ENCODE peak calls at places on chromosomes 12 and 14, in six cellular contexts. V is IMR-90, M is neuronal stem cell, H is H1, A is H9, E is trophoblast cell. C is an unnamed sample.
A peak's percentile ranks its signal among the peaks of the same experiment; 100 is the strongest.

GRCh38 chr12:85874064-85874463 is at the start of gene NTS:
- DNase-seq in E (no peak), H (no peak), A (peak; percentile 45), V (no peak), M (peak; percentile 31), C (peak; percentile 17)

GRCh38 chr12:34401659-34402227 is 379.4 kb downstream of the ALG10 start:
- DNase-seq in A (no peak), H (peak; percentile 8), V (no peak), M (no peak), E (no peak), C (no peak)

GRCh38 chr12:92094751-92095161 is 50.9 kb downstream of the BTG1 start:
- DNase-seq in M (no peak), E (no peak), H (no peak), V (peak; percentile 30), A (no peak), C (peak; percentile 24)

GRCh38 chr12:61993734-61994345 is 266.4 kb upstream of the USP15 start:
- DNase-seq in V (peak; percentile 6), A (no peak), M (peak; percentile 47), H (no peak), E (peak; percentile 1), C (peak; percentile 72)

GRCh38 chr12:124306686-124307555 is 12.0 kb downstream of the RFLNA start:
- DNase-seq in E (no peak), M (no peak), A (no peak), V (no peak), H (no peak), C (no peak)

GRCh38 chr12:29035112-29035511 is 114.0 kb upstream of the FAR2 start:
- DNase-seq in M (no peak), A (no peak), V (no peak), E (no peak), H (no peak), C (no peak)

GRCh38 chr12:39467432-39467870 is 24.5 kb upstream of the KIF21A start:
- DNase-seq in H (no peak), A (no peak), E (no peak), M (no peak), V (no peak), C (peak; percentile 36)

GRCh38 chr12:107917912-107918800 is 143.7 kb downstream of the ASCL4 start:
- DNase-seq in E (peak; percentile 15), M (peak; percentile 23), V (peak; percentile 5), H (no peak), A (peak; percentile 80), C (peak; percentile 3)

GRCh38 chr12:59708059-59708458 is 112.2 kb downstream of the SLC16A7 start:
- DNase-seq in A (no peak), H (no peak), E (no peak), M (no peak), V (peak; percentile 77), C (peak; percentile 40)

GRCh38 chr14:77018785-77019184 is 9.7 kb downstream of the IRF2BPL start:
- DNase-seq in A (no peak), V (no peak), M (no peak), E (no peak), H (no peak), C (peak; percentile 43)

GRCh38 chr14:64444984-64445845 is 20.1 kb upstream of the AKAP5 start:
- DNase-seq in E (peak; percentile 76), A (no peak), M (no peak), V (peak; percentile 77), H (no peak), C (peak; percentile 88)

GRCh38 chr12:121792607-121793500 is 634 bp downstream of the RHOF start:
- DNase-seq in E (no peak), V (no peak), A (no peak), M (no peak), H (no peak), C (peak; percentile 31)

GRCh38 chr14:102903248-102903888 is 19.1 kb upstream of the AMN start:
- DNase-seq in A (no peak), V (no peak), M (no peak), H (no peak), E (no peak), C (no peak)

GRCh38 chr12:116161588-116161987 is 115.9 kb downstream of the MED13L start:
- DNase-seq in A (no peak), V (peak; percentile 73), H (no peak), M (no peak), E (no peak), C (no peak)

GRCh38 chr12:1847411-1847810 is 27.0 kb downstream of the LRTM2 start:
- DNase-seq in E (no peak), A (no peak), H (no peak), M (no peak), V (no peak), C (no peak)

GRCh38 chr14:103628221-103628683 is 759 bp upstream of the KLC1 start:
- DNase-seq in E (peak; percentile 96), H (peak; percentile 78), A (peak; percentile 76), V (peak; percentile 79), M (peak; percentile 36), C (peak; percentile 90)

GRCh38 chr12:111444706-111445310 is 39.1 kb downstream of the SH2B3 start:
- DNase-seq in M (no peak), E (no peak), V (no peak), A (no peak), H (peak; percentile 48), C (peak; percentile 92)

GRCh38 chr14:72737560-72737943 is 156.3 kb downstream of the DPF3 start:
- DNase-seq in A (peak; percentile 4), H (no peak), V (no peak), E (no peak), M (no peak), C (no peak)

GRCh38 chr12:102950950-102951490 is 6.5 kb upstream of the ASCL1 start:
- DNase-seq in H (no peak), V (no peak), M (no peak), A (no peak), E (no peak), C (no peak)

GRCh38 chr12:1552171-1552570 is 42.2 kb downstream of the FBXL14 start:
- DNase-seq in M (no peak), H (no peak), E (peak; percentile 23), A (no peak), V (no peak), C (no peak)

GRCh38 chr14:101221549-101222160 is 318.1 kb upstream of the RTL1 start:
- DNase-seq in H (no peak), V (no peak), E (no peak), A (peak; percentile 17), M (no peak), C (no peak)

GRCh38 chr14:44712095-44712822 is 205.2 kb upstream of the FSCB start:
- DNase-seq in A (no peak), H (no peak), M (no peak), E (no peak), V (no peak), C (no peak)

GRCh38 chr12:44063671-44064070 is 227.8 kb downstream of the TMEM117 start:
- DNase-seq in V (no peak), H (no peak), E (no peak), M (no peak), A (no peak), C (no peak)

GRCh38 chr12:65100140-65100539 is 21.0 kb downstream of the WIF1 start:
- DNase-seq in E (no peak), M (no peak), A (no peak), H (no peak), V (no peak), C (no peak)

GRCh38 chr12:108337235-108338223 is 1.6 kb downstream of the CMKLR1 start:
- DNase-seq in V (peak; percentile 8), A (peak; percentile 74), H (peak; percentile 58), M (no peak), E (peak; percentile 42), C (no peak)

DNA sequence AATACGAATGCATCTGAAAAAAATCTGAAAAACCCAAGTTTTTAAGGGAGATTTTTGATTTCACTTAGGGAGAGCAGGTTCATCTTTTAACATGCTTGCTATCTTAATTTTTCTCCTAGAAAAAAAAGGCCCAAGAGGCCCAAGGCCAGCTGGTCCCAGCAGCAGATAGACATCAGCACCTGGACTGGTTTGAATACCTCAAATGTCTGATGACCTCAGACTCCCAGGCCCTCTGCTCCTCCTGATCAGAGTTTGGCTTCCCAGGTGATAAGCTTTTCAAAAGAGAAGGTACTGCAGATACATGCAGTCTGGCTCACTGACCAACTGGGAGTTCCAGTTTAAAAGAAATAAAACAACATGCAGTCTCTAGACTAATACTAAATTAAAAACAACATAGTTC is 82.6 kb downstream of the C2CD5 start:
- DNase-seq in H (no peak), M (no peak), E (peak; percentile 80), V (no peak), A (no peak), C (no peak)
- H4K8ac ChIP-seq in H (no peak overlapping the region), M (no peak overlapping the region), E (no peak overlapping the region), V (no peak overlapping the region), A (no peak overlapping the region), C (no peak overlapping the region)

DNA sequence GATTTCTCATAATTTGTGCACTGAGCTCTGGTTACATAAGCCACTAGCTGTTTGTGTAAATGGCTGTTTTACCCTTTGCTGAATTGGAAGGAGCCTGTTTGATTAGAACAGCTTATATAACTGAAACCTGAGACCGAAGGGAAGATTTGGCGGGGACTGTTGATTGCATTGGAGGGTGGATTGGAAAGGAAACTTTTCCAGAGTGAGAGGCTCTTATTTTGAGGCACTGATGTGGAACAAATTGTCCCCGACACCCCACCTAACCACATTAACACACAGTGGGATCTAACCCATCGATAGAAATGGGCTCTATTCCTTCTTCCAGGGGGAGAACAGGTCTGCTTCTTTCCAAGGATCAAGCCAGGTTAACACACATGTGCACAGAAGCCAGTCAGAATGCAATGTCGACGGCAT is 51.7 kb downstream of the TMEM30B start:
- DNase-seq in E (no peak), V (no peak), M (peak; percentile 29), A (no peak), H (no peak), C (no peak)
- H4K91ac ChIP-seq in E (no peak overlapping the region), V (peak overlapping the region; percentile 19), M (no peak overlapping the region), A (no peak overlapping the region), H (no peak overlapping the region), C (no peak overlapping the region)

DNA sequence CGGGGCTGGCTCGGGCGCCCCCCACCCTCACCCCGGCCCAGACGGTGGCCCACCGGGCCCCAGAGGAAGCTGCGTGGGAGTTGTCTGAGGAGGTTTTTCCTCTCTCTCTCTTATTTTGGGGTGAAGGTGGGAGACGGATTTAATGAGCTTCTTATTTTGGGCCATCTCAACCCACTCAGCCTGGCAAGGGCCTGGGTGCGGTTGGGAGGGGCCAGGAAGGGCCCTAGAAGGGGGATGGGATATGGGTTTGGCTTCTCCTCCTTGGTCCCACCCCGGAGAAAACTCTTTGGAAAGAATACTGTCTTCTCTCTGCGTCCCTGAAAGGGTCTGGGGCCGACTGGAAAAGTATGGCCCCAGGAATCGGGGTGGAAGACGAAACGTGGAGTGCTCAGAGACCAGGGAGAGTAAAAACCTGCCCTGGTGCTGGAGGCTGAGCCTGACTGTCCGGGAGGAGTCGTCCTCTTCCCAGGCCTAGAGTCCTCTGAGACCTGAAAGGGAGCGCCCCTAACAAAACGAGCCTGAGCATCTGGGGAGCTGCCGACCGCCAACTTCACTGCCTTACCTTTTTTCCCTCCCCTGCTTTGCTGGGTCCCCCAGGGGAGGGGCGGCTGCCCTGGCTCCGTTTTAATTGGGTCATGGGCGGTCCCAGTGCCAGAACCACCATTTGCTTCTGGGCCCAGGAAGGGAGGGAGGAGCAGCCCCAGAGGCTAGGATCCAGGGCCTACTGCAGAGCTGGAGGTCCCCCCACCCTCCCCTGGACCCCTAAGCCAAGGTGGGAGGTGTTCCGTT is 1.6 kb downstream of the MMP14 start:
- DNase-seq in M (no peak), A (no peak), H (peak; percentile 61), E (peak; percentile 11), V (peak; percentile 33), C (peak; percentile 57)
- H4K8ac ChIP-seq in M (no peak overlapping the region), A (no peak overlapping the region), H (peak overlapping the region; percentile 93), E (peak overlapping the region; percentile 78), V (peak overlapping the region; percentile 89), C (peak overlapping the region; percentile 27)

GRCh38 chr14:62451221-62451620 is 594.0 kb downstream of the KCNH5 start:
- DNase-seq in V (no peak), A (no peak), M (no peak), E (no peak), H (no peak), C (no peak)

GRCh38 chr14:62455446-62455845 is 589.8 kb downstream of the KCNH5 start:
- DNase-seq in E (peak; percentile 5), V (peak; percentile 55), A (no peak), M (no peak), H (no peak), C (no peak)
- H4K91ac ChIP-seq in E (no peak overlapping the region), V (no peak overlapping the region), A (no peak overlapping the region), M (no peak overlapping the region), H (no peak overlapping the region), C (no peak overlapping the region)